ENCODE peak calls at places on chromosome 5, in five cellular contexts. K, W, E, U and J are unnamed samples. For H3K9me3, the result is how much of the 10 kb centered on the place peaks cover.

GRCh38 chr5:149267241-149267973 is 4.3 kb upstream of the AFAP1L1 start:
- DNase-seq in K (no peak), W (no peak), E (no peak), U (no peak), J (no peak)

GRCh38 chr5:170681013-170681433 is 102.5 kb upstream of the GABRP start:
- DNase-seq in K (no peak), W (peak), E (peak), U (peak), J (no peak)

GRCh38 chr5:159181152-159181551 is 28.2 kb downstream of the RNF145 start:
- DNase-seq in K (no peak), W (no peak), E (no peak), U (no peak), J (no peak)

GRCh38 chr5:27241564-27242257 is 203.3 kb upstream of the CDH9 start:
- DNase-seq in K (no peak), W (no peak), E (no peak), U (peak), J (no peak)

GRCh38 chr5:148899993-148900392 is 73.6 kb downstream of the ADRB2 start:
- DNase-seq in K (no peak), W (no peak), E (no peak), U (no peak), J (no peak)

GRCh38 chr5:132777209-132778069 is at the start of gene SEPTIN8:
- DNase-seq in K (peak), W (no peak), E (no peak), U (peak), J (no peak)

GRCh38 chr5:153749941-153750340 is 259.5 kb downstream of the GRIA1 start:
- DNase-seq in K (no peak), W (no peak), E (no peak), U (no peak), J (no peak)

GRCh38 chr5:74624009-74624408 is 16.5 kb downstream of the ENC1 start:
- DNase-seq in K (no peak), W (no peak), E (no peak), U (no peak), J (no peak)

GRCh38 chr5:137122075-137122474 is 377.1 kb downstream of the SPOCK1 start:
- DNase-seq in K (no peak), W (no peak), E (no peak), U (no peak), J (no peak)

GRCh38 chr5:65185468-65185867 is 296.3 kb downstream of the ADAMTS6 start:
- DNase-seq in K (no peak), W (no peak), E (no peak), U (no peak), J (no peak)

GRCh38 chr5:163619951-163620350 is 114.5 kb downstream of the MAT2B start:
- DNase-seq in K (no peak), W (no peak), E (no peak), U (no peak), J (no peak)

GRCh38 chr5:148841519-148841918 is 15.1 kb downstream of the ADRB2 start:
- DNase-seq in K (no peak), W (no peak), E (no peak), U (no peak), J (no peak)

GRCh38 chr5:394671-395155 is 48.3 kb upstream of the EXOC3 start:
- DNase-seq in K (no peak), W (no peak), E (no peak), U (no peak), J (no peak)

GRCh38 chr5:139524446-139524845 is 36.7 kb upstream of the UBE2D2 start:
- DNase-seq in K (no peak), W (no peak), E (no peak), U (no peak), J (no peak)

GRCh38 chr5:181207214-181207959 is 2.4 kb upstream of the TRIM7 start:
- DNase-seq in K (peak), W (peak), E (no peak), U (peak), J (no peak)

GRCh38 chr5:10701567-10702039 is 59.4 kb downstream of the DAP start:
- DNase-seq in K (no peak), W (peak), E (no peak), U (peak), J (no peak)

GRCh38 chr5:7673658-7674057 is 177.3 kb downstream of the CFAP90 start:
- DNase-seq in K (no peak), W (no peak), E (no peak), U (no peak), J (no peak)

GRCh38 chr5:533243-534005 is 9.2 kb upstream of the SLC9A3 start:
- DNase-seq in K (peak), W (no peak), E (no peak), U (no peak), J (no peak)

GRCh38 chr5:164233796-164234195 is 728.4 kb downstream of the MAT2B start:
- DNase-seq in K (no peak), W (no peak), E (no peak), U (no peak), J (no peak)

GRCh38 chr5:102700126-102700851 is 54.8 kb upstream of the PAM start:
- DNase-seq in K (no peak), W (no peak), E (no peak), U (no peak), J (no peak)

GRCh38 chr5:137647401-137647800 is 88.5 kb downstream of the KLHL3 start:
- DNase-seq in K (peak), W (no peak), E (no peak), U (no peak), J (no peak)

GRCh38 chr5:96150007-96150406 is 188.4 kb upstream of the ELL2 start:
- DNase-seq in K (no peak), W (no peak), E (no peak), U (no peak), J (no peak)

GRCh38 chr5:146541956-146542849 is 26.2 kb upstream of the GPR151 start:
- DNase-seq in K (peak), W (peak), E (peak), U (peak), J (no peak)

GRCh38 chr5:104909803-104910202 is 1347.2 kb upstream of the NUDT12 start:
- DNase-seq in K (no peak), W (no peak), E (no peak), U (peak), J (no peak)

GRCh38 chr5:132033122-132033521 is 21.7 kb upstream of the ACSL6 start:
- DNase-seq in K (no peak), W (no peak), E (no peak), U (no peak), J (no peak)

GRCh38 chr5:148343049-148343413 is 7.7 kb downstream of the SPINK9 start:
- DNase-seq in K (no peak), W (no peak), E (no peak), U (peak), J (no peak)

GRCh38 chr5:133943475-133943817 is 25.0 kb downstream of the C5orf15 start:
- DNase-seq in K (peak), W (no peak), E (no peak), U (no peak), J (no peak)

GRCh38 chr5:180353226-180353962 is at the start of gene GFPT2:
- DNase-seq in K (peak), W (peak), E (no peak), U (peak), J (no peak)

GRCh38 chr5:179893076-179893957 is 14.4 kb downstream of the TBC1D9B start:
- DNase-seq in K (no peak), W (no peak), E (no peak), U (no peak), J (no peak)

DNA sequence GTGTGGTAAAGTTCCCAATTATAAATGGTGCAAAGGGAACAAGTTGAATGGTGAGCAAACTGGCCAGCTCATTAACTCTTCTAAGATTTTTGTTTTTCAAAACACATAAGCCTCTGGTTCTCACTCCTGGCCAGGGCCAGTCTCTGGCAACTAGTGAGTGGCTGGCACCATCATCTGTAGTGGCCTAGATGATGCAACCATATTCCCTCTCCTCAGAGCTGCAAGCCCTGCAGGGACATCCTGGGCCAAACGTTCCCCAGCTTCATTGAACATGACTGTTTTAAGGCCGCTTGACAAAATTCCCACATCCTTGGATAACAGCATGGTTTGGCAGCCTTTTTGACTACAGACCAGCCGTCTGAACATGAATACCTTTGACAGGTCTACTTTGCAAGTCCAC is 24.0 kb downstream of the MACROH2A1 start:
- DNase-seq in K (no peak), W (no peak), E (no peak), U (no peak), J (no peak)
- H3K9me3 ChIP-seq in K (under half), W (under half), E (under half), U (under half), J (under half)

GRCh38 chr5:78810098-78810497 is 161.5 kb upstream of the LHFPL2 start:
- DNase-seq in K (no peak), W (no peak), E (no peak), U (no peak), J (no peak)

GRCh38 chr5:78808818-78809217 is 160.2 kb upstream of the LHFPL2 start:
- DNase-seq in K (no peak), W (no peak), E (no peak), U (no peak), J (no peak)

GRCh38 chr5:78813286-78813685 is 164.7 kb upstream of the LHFPL2 start:
- DNase-seq in K (no peak), W (no peak), E (no peak), U (no peak), J (no peak)

GRCh38 chr5:78809444-78809843 is 160.9 kb upstream of the LHFPL2 start:
- DNase-seq in K (no peak), W (no peak), E (no peak), U (no peak), J (no peak)

DNA sequence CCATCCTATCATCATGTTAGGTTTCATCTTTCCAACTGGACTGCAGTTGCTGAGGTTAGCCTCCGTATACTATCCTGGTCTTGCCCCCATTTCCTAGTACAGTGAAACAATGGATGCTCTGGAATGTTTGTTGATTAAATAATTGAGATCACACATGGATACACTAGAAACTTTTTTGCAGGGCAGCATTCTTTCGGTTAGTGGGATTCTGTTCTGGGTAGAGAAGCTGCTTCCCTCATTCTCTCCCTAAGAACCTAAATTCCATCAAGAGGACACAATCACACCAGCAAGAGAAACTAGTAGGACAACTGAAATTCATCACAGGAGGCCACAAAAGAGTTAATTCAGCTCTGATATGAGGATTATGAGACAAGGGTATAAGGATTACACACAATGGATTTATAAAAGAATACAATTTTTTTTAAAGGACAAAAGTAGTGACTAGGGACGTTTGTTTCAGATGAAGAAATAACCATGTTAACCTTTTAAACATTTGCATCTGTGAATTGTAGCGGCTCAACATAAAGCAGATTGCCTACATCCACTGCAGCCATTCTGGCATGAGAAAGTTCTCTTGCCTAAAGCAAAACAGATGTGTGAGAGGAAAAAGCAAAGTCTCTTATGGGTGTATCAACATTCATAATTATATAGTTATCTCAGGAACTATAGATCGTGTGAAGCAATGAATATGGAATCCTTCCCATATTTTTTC is 162.7 kb upstream of the LHFPL2 start:
- DNase-seq in K (no peak), W (no peak), E (no peak), U (no peak), J (no peak)
- H3K27ac ChIP-seq in K (no peak), W (no peak), E (no peak), U (no peak), J (no peak)

DNA sequence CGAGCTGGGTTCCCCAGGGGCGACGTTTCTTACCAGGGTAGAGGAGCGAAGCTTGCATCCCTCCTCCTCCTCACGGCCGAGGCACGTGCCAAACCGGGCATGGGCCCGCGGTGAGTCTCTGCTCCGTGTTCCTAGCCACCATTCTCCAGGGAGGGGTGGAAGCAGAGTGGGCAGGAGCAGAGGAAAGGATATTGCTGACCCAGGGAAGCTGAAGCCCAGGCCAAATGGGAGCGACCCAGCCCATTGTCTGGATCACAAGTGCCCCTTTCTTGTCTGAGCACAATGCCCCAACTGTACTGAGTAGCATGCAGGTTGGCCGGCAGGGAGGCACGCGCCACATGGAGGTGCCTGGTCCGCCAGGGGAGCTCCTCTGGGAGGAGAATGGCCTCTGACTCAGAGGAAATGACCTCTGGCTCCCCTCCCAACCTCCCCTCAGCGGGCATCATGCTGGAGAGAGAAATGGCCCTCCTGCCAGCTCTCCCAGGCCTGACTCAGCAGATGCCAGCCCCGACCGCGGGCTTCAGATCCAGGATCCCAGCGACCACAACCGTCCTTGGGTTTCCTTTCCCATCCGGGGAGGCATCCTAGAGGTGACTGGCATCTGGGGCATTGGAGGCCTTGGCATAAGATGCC is 1.1 kb downstream of the PRR7 start:
- DNase-seq in K (peak), W (no peak), E (no peak), U (peak), J (no peak)
- H3K4me3 ChIP-seq in K (no peak), W (no peak), E (peak), U (peak), J (peak)

DNA sequence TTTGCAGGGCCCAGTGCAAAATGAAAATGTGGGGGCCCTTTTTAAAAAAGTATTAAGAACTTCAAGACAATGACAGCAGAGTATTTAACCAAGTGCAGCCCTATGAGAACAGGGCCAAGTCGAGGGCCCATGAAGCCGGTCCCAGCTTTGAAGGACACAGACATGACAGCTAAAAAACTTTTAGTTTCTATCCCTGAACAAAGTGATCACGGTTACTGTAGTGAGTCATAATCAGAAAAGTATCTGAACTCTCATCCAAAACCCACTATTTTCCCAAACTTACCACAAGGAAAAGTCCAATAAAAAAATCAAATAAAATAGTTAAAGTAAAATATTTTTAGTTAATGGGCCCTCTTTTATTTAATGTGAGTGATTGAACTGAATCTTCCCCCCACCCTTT is 126.0 kb downstream of the MEF2C start:
- DNase-seq in K (no peak), W (no peak), E (no peak), U (no peak), J (no peak)
- H3K9me3 ChIP-seq in K (under half), W (under half), E (under half), U (under half), J (under half)